ENCODE peak calls at places on chromosomes 11 and 22, in four cellular contexts. L is MCF 10A; J is trophoblast cell; B is activated naive CD4-positive, alpha-beta T cell treated with Interleukin-2 at 50 U/mL for 16 hours. V is an unnamed sample.

GRCh38 chr11:86592047-86592564 is 80.3 kb downstream of the ME3 start:
- DNase-seq in L (no peak), J (peak), B (no peak), V (no peak)

GRCh38 chr11:82176945-82177344 is 556.7 kb downstream of the FAM181B start:
- DNase-seq in L (no peak), J (no peak), B (no peak), V (no peak)

GRCh38 chr11:72781313-72782080 is 12.3 kb downstream of the STARD10 start:
- DNase-seq in B (peak), J (peak), L (no peak), V (no peak)

GRCh38 chr11:107018902-107019493 is 722 bp upstream of the GUCY1A2 start:
- DNase-seq in L (peak), J (peak), B (no peak), V (no peak)

GRCh38 chr22:19524170-19525115 is at the start of gene CLDN5:
- DNase-seq in J (no peak), L (no peak), B (no peak), V (no peak)

GRCh38 chr11:111376453-111376871 is 2.6 kb downstream of the POU2AF1 start:
- DNase-seq in J (no peak), L (peak), B (peak), V (no peak)

GRCh38 chr11:35632301-35632700 is 14.0 kb downstream of the FJX1 start:
- DNase-seq in J (no peak), B (no peak), L (peak), V (no peak)

GRCh38 chr22:36376265-36376664 is 11.5 kb downstream of the MYH9 start:
- DNase-seq in J (no peak), L (no peak), B (no peak), V (no peak)

GRCh38 chr11:8071616-8072581 is 9.1 kb upstream of the TUB start:
- DNase-seq in L (no peak), J (no peak), B (no peak), V (no peak)

GRCh38 chr11:106076421-106076922 is 675 bp downstream of the KBTBD3 start:
- DNase-seq in B (peak), J (no peak), L (no peak), V (no peak)

GRCh38 chr11:75155570-75156422 is 4.9 kb downstream of the SLCO2B1 start:
- DNase-seq in L (no peak), B (no peak), J (peak), V (no peak)

GRCh38 chr11:76208438-76208828 is 2.1 kb upstream of the WNT11 start:
- DNase-seq in B (no peak), L (no peak), J (no peak), V (no peak)

GRCh38 chr11:48004456-48004855 is 24.1 kb downstream of the PTPRJ start:
- DNase-seq in L (no peak), J (no peak), B (peak), V (no peak)

GRCh38 chr11:112795142-112795815 is 165.9 kb upstream of the NCAM1 start:
- DNase-seq in J (peak), B (peak), L (peak), V (no peak)

GRCh38 chr11:36300651-36301050 is 4.6 kb downstream of the PRR5L start:
- DNase-seq in J (no peak), L (peak), B (no peak), V (no peak)

GRCh38 chr11:86795962-86796361 is 4.4 kb upstream of the PRSS23 start:
- DNase-seq in B (no peak), L (peak), J (no peak), V (peak)

GRCh38 chr11:66951927-66952337 is 6.3 kb downstream of the PC start:
- DNase-seq in J (no peak), L (no peak), B (no peak), V (no peak)

GRCh38 chr11:66443602-66444001 is 5.0 kb upstream of the MRPL11 start:
- DNase-seq in J (no peak), L (peak), B (no peak), V (no peak)

GRCh38 chr11:75077316-75077715 is 19.4 kb downstream of the OR2AT4 start:
- DNase-seq in B (no peak), J (no peak), L (peak), V (no peak)

GRCh38 chr11:70894566-70894965 is 357.8 kb downstream of the SHANK2 start:
- DNase-seq in B (no peak), L (no peak), J (no peak), V (no peak)

GRCh38 chr22:39545310-39546063 is 12.9 kb upstream of the RPS19BP1 start:
- DNase-seq in L (no peak), J (no peak), B (peak), V (no peak)

GRCh38 chr22:37501610-37502341 is 15.6 kb upstream of the MFNG start:
- DNase-seq in J (no peak), B (no peak), L (peak), V (no peak)

GRCh38 chr11:95536049-95536448 is 253.5 kb downstream of the FAM76B start:
- DNase-seq in B (no peak), L (no peak), J (no peak), V (no peak)

GRCh38 chr22:49411236-49411635 is 416.4 kb downstream of the BRD1 start:
- DNase-seq in J (no peak), L (no peak), B (no peak), V (no peak)

GRCh38 chr11:67111261-67111660 is 7.8 kb upstream of the KDM2A start:
- DNase-seq in L (no peak), B (no peak), J (no peak), V (no peak)

GRCh38 chr22:43508489-43508888 is 96.7 kb downstream of the MPPED1 start:
- DNase-seq in L (no peak), J (no peak), B (no peak), V (no peak)

GRCh38 chr22:46360097-46360496 is 24.6 kb downstream of the TRMU start:
- DNase-seq in B (no peak), L (no peak), J (no peak), V (no peak)

GRCh38 chr11:20005747-20006146 is 154.5 kb downstream of the DBX1 start:
- DNase-seq in L (no peak), J (peak), B (no peak), V (no peak)

GRCh38 chr11:116778556-116778955 is 5.8 kb upstream of the BUD13 start:
- DNase-seq in L (no peak), B (no peak), J (no peak), V (no peak)

GRCh38 chr11:35953081-35953480 is 9.2 kb downstream of the LDLRAD3 start:
- DNase-seq in L (peak), J (no peak), B (no peak), V (no peak)

GRCh38 chr22:42520663-42521546 is 1.3 kb upstream of the RRP7A start:
- DNase-seq in B (no peak), J (no peak), L (no peak), V (no peak)

GRCh38 chr11:133107753-133108152 is 424.5 kb downstream of the OPCML start:
- DNase-seq in L (no peak), B (no peak), J (no peak), V (no peak)

GRCh38 chr11:57711414-57712255 is at the start of gene MED19:
- DNase-seq in B (peak), L (peak), J (peak), V (peak)

V was measured in CMK.